ENCODE peak calls at places on chromosomes 2 and 18, in nine cellular contexts. R, J, Z, Q, P, A, O, T and L are unnamed samples.

GRCh38 chr2:191245046-191245868 is at the start of gene MYO1B:
- DNase-seq in P (peak), R (peak), A (peak), Z (peak), O (no peak), Q (peak), T (no peak), J (peak), L (no peak)

GRCh38 chr18:27428120-27428519 is 243.0 kb upstream of the CHST9 start:
- DNase-seq in R (no peak), P (no peak), A (no peak), Q (peak), O (no peak), J (no peak), T (no peak), Z (no peak), L (no peak)

GRCh38 chr2:7467782-7468447 is 550.7 kb downstream of the RNF144A start:
- DNase-seq in A (no peak), P (no peak), O (no peak), Z (no peak), J (no peak), R (no peak), Q (no peak), T (no peak), L (no peak)

GRCh38 chr2:145230546-145230945 is 710.6 kb upstream of the ZEB2 start:
- DNase-seq in O (no peak), T (peak), P (no peak), R (peak), J (no peak), A (no peak), Z (no peak), Q (no peak), L (no peak)

GRCh38 chr2:198273670-198274069 is 469.3 kb downstream of the PLCL1 start:
- DNase-seq in Z (no peak), P (no peak), Q (no peak), A (no peak), R (no peak), T (no peak), J (no peak), O (peak), L (peak)

GRCh38 chr2:39631715-39632114 is 34.0 kb upstream of the TMEM178A start:
- DNase-seq in T (peak), A (no peak), O (peak), Z (peak), Q (no peak), R (peak), P (no peak), J (no peak), L (no peak)

GRCh38 chr2:178787934-178788333 is 19.3 kb downstream of the TTN start:
- DNase-seq in T (no peak), R (no peak), Z (no peak), J (no peak), Q (no peak), P (no peak), O (no peak), A (no peak), L (no peak)

GRCh38 chr2:224722250-224722649 is 6.1 kb upstream of the CCDC195 start:
- DNase-seq in A (no peak), O (no peak), Q (no peak), T (peak), P (no peak), R (peak), J (no peak), Z (no peak), L (no peak)

GRCh38 chr18:12308386-12309100 is 502 bp downstream of the TUBB6 start:
- DNase-seq in P (peak), Q (peak), J (peak), Z (peak), O (no peak), A (no peak), T (peak), R (peak), L (no peak)

GRCh38 chr2:25330937-25331336 is 10.8 kb downstream of the DNMT3A start:
- DNase-seq in R (no peak), J (no peak), O (no peak), A (no peak), T (no peak), Z (no peak), P (no peak), Q (no peak), L (no peak)

GRCh38 chr2:44715671-44716077 is 225.8 kb upstream of the SIX3 start:
- DNase-seq in O (peak), Q (peak), J (peak), P (no peak), R (peak), T (peak), Z (no peak), A (no peak), L (peak)

GRCh38 chr2:3182848-3183247 is 194.8 kb downstream of the EIPR1 start:
- DNase-seq in Q (no peak), O (no peak), T (no peak), P (no peak), J (no peak), Z (no peak), R (no peak), A (no peak), L (no peak)

GRCh38 chr2:145166716-145167115 is 646.8 kb upstream of the ZEB2 start:
- DNase-seq in R (peak), Z (no peak), T (no peak), Q (no peak), O (no peak), A (no peak), J (no peak), P (no peak), L (no peak)

GRCh38 chr2:233992481-233993217 is 57.9 kb upstream of the SPP2 start:
- DNase-seq in R (no peak), O (no peak), P (no peak), Z (no peak), Q (no peak), J (no peak), A (no peak), T (no peak), L (no peak)

GRCh38 chr2:71510196-71510807 is 56.9 kb downstream of the DYSF start:
- DNase-seq in J (peak), R (peak), O (no peak), A (peak), Q (peak), T (peak), Z (peak), P (peak), L (peak)

GRCh38 chr18:58362027-58362575 is 266.8 kb downstream of the ALPK2 start:
- DNase-seq in Z (peak), A (no peak), Q (no peak), P (peak), J (peak), R (peak), O (peak), T (peak), L (no peak)

GRCh38 chr2:220628252-220628651 is 943.9 kb downstream of the EPHA4 start:
- DNase-seq in J (no peak), R (peak), O (no peak), A (no peak), T (no peak), P (no peak), Q (no peak), Z (no peak), L (no peak)

GRCh38 chr2:55712477-55713060 is 18.9 kb upstream of the PNPT1 start:
- DNase-seq in Z (no peak), A (no peak), J (no peak), R (no peak), T (no peak), Q (peak), P (no peak), O (no peak), L (no peak)

GRCh38 chr2:182259629-182260150 is 167.1 kb downstream of the PDE1A start:
- DNase-seq in A (no peak), Z (no peak), Q (no peak), T (peak), P (no peak), R (peak), O (no peak), J (no peak), L (no peak)

GRCh38 chr2:24359701-24360049 is 661 bp downstream of the ITSN2 start:
- DNase-seq in Q (peak), A (peak), P (peak), Z (peak), R (peak), J (no peak), O (no peak), T (no peak), L (peak)

GRCh38 chr18:47756364-47757016 is 174.0 kb downstream of the SMAD2 start:
- DNase-seq in A (peak), Q (peak), J (no peak), P (peak), R (peak), O (no peak), Z (peak), T (peak), L (peak)

GRCh38 chr18:58624011-58624410 is 4.9 kb downstream of the ALPK2 start:
- DNase-seq in Z (no peak), T (no peak), O (no peak), P (no peak), R (peak), J (no peak), A (no peak), Q (no peak), L (no peak)

GRCh38 chr2:170340693-170341068 is 162.7 kb downstream of the MYO3B start:
- DNase-seq in T (no peak), A (no peak), O (no peak), P (no peak), Z (no peak), R (no peak), Q (no peak), J (no peak), L (no peak)

GRCh38 chr2:240885980-240886565 is 9.9 kb downstream of the MAB21L4 start:
- DNase-seq in Z (no peak), O (no peak), P (peak), Q (no peak), R (no peak), T (no peak), A (no peak), J (no peak), L (no peak)

GRCh38 chr2:101946372-101946771 is 45.4 kb upstream of the IL1R2 start:
- DNase-seq in J (no peak), T (no peak), Z (no peak), P (no peak), O (no peak), Q (no peak), A (no peak), R (no peak), L (no peak)

GRCh38 chr2:235955664-235956063 is 212.5 kb downstream of the GBX2 start:
- DNase-seq in R (no peak), Z (no peak), A (no peak), Q (no peak), O (no peak), P (no peak), J (no peak), T (no peak), L (no peak)

GRCh38 chr2:56287974-56288373 is 104.2 kb downstream of the CCDC85A start:
- DNase-seq in P (no peak), A (no peak), J (no peak), Q (no peak), R (peak), Z (no peak), O (peak), T (peak), L (no peak)

GRCh38 chr2:127857494-127857818 is 499 bp downstream of the POLR2D start:
- DNase-seq in T (no peak), Z (no peak), J (no peak), O (peak), A (no peak), R (no peak), P (no peak), Q (peak), L (no peak)

GRCh38 chr2:158766524-158766923 is 28.6 kb upstream of the DAPL1 start:
- DNase-seq in R (no peak), P (no peak), J (no peak), A (no peak), Q (no peak), O (no peak), T (no peak), Z (no peak), L (no peak)

GRCh38 chr2:133525090-133525489 is 43.2 kb downstream of the NCKAP5 start:
- DNase-seq in P (no peak), T (no peak), R (no peak), Z (no peak), O (no peak), J (no peak), A (no peak), Q (no peak), L (no peak)

GRCh38 chr2:133421516-133422324 is 146.5 kb downstream of the NCKAP5 start:
- DNase-seq in O (no peak), P (no peak), A (no peak), T (no peak), J (peak), Q (peak), Z (no peak), R (peak), L (peak)

GRCh38 chr18:79378416-79379250 is 17.1 kb upstream of the NFATC1 start:
- DNase-seq in T (no peak), J (peak), A (peak), Z (peak), Q (peak), O (no peak), R (peak), P (peak), L (peak)

GRCh38 chr2:56768973-56769372 is 585.2 kb downstream of the CCDC85A start:
- DNase-seq in T (no peak), Q (no peak), O (no peak), P (no peak), A (no peak), R (no peak), Z (no peak), J (no peak), L (no peak)

GRCh38 chr2:201880620-201881381 is 74.5 kb downstream of the CDK15 start:
- DNase-seq in A (no peak), T (no peak), P (peak), J (no peak), Z (no peak), O (no peak), R (peak), Q (no peak), L (no peak)

GRCh38 chr18:25921677-25922421 is 168.6 kb downstream of the SS18 start:
- DNase-seq in R (peak), T (no peak), O (peak), A (peak), P (no peak), Q (peak), Z (no peak), J (no peak), L (peak)

GRCh38 chr2:167471734-167472133 is 583.5 kb downstream of the XIRP2 start:
- DNase-seq in T (no peak), R (no peak), J (no peak), O (no peak), A (no peak), Z (no peak), Q (peak), P (no peak), L (no peak)

GRCh38 chr2:234304945-234305344 is 191.9 kb downstream of the ARL4C start:
- DNase-seq in R (peak), T (no peak), O (no peak), Z (no peak), Q (peak), J (peak), A (no peak), P (no peak), L (no peak)

GRCh38 chr2:135974036-135974435 is 11.4 kb downstream of the DARS1 start:
- DNase-seq in P (no peak), J (no peak), A (no peak), T (no peak), Q (no peak), R (no peak), Z (no peak), O (no peak), L (no peak)

GRCh38 chr2:130387804-130388203 is 31.9 kb downstream of the PTPN18 start:
- DNase-seq in J (no peak), Z (no peak), O (no peak), P (peak), R (no peak), T (no peak), Q (no peak), A (no peak), L (no peak)

GRCh38 chr2:32812316-32812715 is 134.4 kb upstream of the LTBP1 start:
- DNase-seq in Q (no peak), T (no peak), Z (no peak), O (no peak), A (no peak), R (peak), J (peak), P (no peak), L (no peak)